ENCODE peak calls at places on chromosomes 16 and 17, in five cellular contexts. U, H, V, T and O are unnamed samples. For H3K4me1, the result is how much of the 10 kb centered on the place peaks cover.

GRCh38 chr17:56756536-56756935 is 77.2 kb downstream of the C17orf67 start:
- DNase-seq in T (no peak), V (no peak), H (peak), U (no peak), O (no peak)

GRCh38 chr16:31130899-31131298 is 4.6 kb downstream of the PRSS8 start:
- DNase-seq in T (no peak), U (no peak), H (peak), V (no peak), O (no peak)

GRCh38 chr16:66857437-66857836 is 13.2 kb downstream of the CA7 start:
- DNase-seq in H (no peak), T (no peak), U (no peak), V (no peak), O (no peak)

GRCh38 chr16:2206780-2207433 is 1.7 kb downstream of the MLST8 start:
- DNase-seq in U (no peak), V (no peak), T (no peak), H (no peak), O (no peak)

GRCh38 chr16:52993179-52993578 is 59.5 kb downstream of the CHD9NB start:
- DNase-seq in H (no peak), T (peak), U (no peak), V (no peak), O (no peak)

GRCh38 chr17:65173284-65173793 is 36.2 kb downstream of the RGS9 start:
- DNase-seq in V (no peak), T (no peak), H (peak), U (peak), O (no peak)

GRCh38 chr17:17568772-17569195 is 22.7 kb downstream of the PEMT start:
- DNase-seq in V (peak), T (peak), H (peak), U (peak), O (no peak)

GRCh38 chr17:565506-565905 is 149.1 kb downstream of the VPS53 start:
- DNase-seq in V (no peak), T (no peak), H (no peak), U (no peak), O (no peak)

GRCh38 chr17:28379814-28380571 is 8.5 kb downstream of the SARM1 start:
- DNase-seq in U (no peak), H (peak), V (no peak), T (no peak), O (no peak)

GRCh38 chr16:78665373-78665772 is 565.9 kb downstream of the WWOX start:
- DNase-seq in H (peak), T (no peak), U (no peak), V (no peak), O (no peak)

GRCh38 chr16:76661691-76662090 is 384.5 kb downstream of the CNTNAP4 start:
- DNase-seq in T (no peak), U (no peak), V (no peak), H (no peak), O (no peak)

GRCh38 chr17:32152130-32152529 is 9.8 kb downstream of the RHOT1 start:
- DNase-seq in H (peak), T (no peak), V (peak), U (no peak), O (no peak)

GRCh38 chr17:9291912-9292562 is 270.7 kb downstream of the NTN1 start:
- DNase-seq in H (peak), V (peak), U (peak), T (no peak), O (no peak)

GRCh38 chr17:4738136-4739121 is 1.2 kb upstream of the ZMYND15 start:
- DNase-seq in V (no peak), T (no peak), U (no peak), H (peak), O (no peak)

GRCh38 chr16:47018223-47018891 is 44.9 kb upstream of the DNAJA2 start:
- DNase-seq in T (no peak), U (no peak), H (peak), V (peak), O (no peak)

GRCh38 chr17:50627386-50627781 is 7.3 kb upstream of the ABCC3 start:
- DNase-seq in U (no peak), V (no peak), H (no peak), T (no peak), O (no peak)

GRCh38 chr17:50626037-50626574 is 8.6 kb upstream of the ABCC3 start:
- DNase-seq in H (peak), V (no peak), T (peak), U (peak), O (no peak)

GRCh38 chr17:50627782-50628601 is 6.7 kb upstream of the ABCC3 start:
- DNase-seq in V (peak), T (no peak), U (no peak), H (peak), O (no peak)

GRCh38 chr17:50624321-50624935 is 10.3 kb upstream of the ABCC3 start:
- DNase-seq in U (no peak), H (no peak), T (no peak), V (no peak), O (no peak)

DNA sequence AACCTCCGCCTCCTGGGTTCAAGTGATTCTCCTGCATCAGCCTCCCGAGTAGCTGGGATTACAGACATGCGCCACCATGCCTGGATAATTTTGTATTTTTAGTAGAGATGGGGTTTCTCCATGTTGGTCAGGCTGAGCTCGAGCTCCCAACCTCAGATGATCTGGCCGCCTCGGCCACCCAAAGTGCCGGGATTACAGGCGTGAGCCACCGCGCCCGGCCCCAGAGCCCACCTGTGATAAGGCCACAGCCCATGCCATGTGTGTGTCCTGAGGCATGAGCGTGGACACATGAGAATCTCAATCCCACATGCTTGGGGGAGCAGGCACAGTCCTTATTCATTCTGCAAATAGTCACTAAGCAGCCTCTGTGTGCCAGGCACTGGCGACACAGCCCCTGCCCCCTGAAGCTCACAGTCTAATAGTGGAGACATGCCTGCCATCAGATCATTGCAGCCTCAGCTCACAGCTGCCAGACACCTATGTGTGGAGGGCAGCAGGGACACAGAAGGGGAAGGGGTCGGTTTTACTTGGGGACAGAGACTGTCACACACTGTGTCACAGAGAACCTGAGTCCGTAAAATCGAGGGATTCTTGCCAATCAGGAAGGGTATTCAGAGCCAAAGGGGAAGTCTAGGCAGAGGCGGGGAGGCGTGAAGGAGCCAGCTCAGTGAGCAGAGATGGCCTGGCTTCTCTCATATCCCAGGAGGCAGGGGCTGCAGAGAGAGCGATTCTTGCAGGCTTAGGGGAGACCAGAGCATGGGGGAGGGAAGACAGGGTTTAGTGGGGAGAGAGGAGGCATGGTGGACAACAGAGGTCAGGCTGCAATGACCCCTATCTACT is 9.4 kb upstream of the ABCC3 start:
- DNase-seq in U (no peak), H (no peak), V (no peak), T (no peak), O (no peak)
- H3K4me1 ChIP-seq in U (under half), H (under half), V (under half), T (under half), O (under half)

DNA sequence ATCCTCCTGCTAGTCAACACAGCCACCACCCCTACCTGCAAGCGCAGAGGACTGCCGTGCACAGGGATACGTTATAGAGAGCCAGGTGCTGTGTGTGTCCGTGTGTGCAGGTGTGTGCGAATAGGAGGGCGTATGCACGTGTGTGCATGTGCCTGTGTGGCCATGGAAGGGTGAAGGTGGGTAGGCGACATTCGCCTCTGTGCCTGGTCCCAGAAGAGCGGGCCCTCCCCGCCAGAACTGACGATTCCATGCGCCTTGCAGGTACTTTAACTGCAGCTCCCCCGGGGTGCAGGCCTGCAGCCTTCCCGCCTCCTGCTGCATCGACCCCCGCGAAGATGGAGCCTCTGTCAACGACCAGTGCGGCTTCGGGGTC is 8.7 kb downstream of the PDE6G start:
- DNase-seq in U (no peak), T (no peak), V (no peak), H (no peak), O (no peak)
- H3K4me1 ChIP-seq in U (under half), T (under half), V (under half), H (under half), O (under half)

GRCh38 chr16:3876160-3876559 is 4.4 kb downstream of the CREBBP start:
- DNase-seq in V (no peak), H (no peak), T (no peak), U (no peak), O (no peak)

GRCh38 chr16:3874242-3874641 is 6.3 kb downstream of the CREBBP start:
- DNase-seq in T (no peak), U (no peak), H (no peak), V (no peak), O (no peak)

GRCh38 chr16:3873482-3874173 is 6.9 kb downstream of the CREBBP start:
- DNase-seq in U (no peak), H (no peak), T (no peak), V (no peak), O (no peak)

GRCh38 chr16:3876695-3877094 is 3.8 kb downstream of the CREBBP start:
- DNase-seq in H (no peak), V (no peak), U (no peak), T (no peak), O (no peak)

GRCh38 chr16:3874794-3875692 is 5.5 kb downstream of the CREBBP start:
- DNase-seq in V (no peak), U (no peak), H (no peak), T (no peak), O (no peak)
- H3K4me1 ChIP-seq in V (under half), U (half or more), H (half or more), T (under half), O (half or more)

DNA sequence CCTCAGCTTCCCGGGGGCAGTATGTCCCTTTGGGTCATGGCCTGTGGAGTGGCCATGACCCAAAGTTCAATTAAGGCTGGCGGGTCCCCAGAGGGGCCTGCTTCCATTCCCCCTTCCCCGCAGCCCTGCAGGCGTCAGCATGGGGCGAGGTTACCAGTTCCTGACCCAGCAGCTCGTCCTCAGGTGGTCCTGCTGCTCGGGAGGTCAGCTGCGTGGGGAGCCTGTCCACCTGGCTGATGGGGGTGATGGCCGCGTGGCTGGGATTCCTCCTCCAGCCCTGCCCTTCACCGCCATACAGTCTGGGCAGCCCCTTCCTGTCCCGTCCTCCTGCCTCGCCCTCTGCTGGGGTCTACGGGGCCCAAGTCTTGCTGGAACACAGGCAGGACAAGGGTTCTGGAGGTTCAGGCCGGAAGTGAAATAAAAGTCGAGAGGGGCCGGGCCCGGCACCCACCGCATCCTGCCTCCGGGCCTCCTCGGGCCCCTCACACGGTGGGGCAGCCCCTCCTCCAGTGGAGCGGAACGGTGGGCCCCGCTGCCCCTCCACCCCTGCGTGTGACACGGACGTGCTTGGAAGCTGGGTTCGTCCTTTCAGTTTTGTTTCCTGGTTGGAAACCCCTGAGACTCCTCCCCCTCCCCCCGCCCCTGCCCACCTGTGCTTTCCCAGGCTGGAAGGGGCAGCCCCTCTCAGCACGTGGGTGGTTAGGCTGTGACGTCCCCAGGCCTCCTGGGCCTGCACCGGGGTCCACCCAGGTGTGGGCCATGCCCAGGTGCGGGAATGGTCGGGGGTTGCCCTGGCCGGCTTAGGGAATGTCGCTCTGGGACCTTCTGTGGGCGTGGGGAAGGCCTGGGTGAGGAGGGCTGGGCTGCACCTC is 6.8 kb downstream of the UBALD2 start:
- DNase-seq in H (no peak), V (peak), T (no peak), U (no peak), O (no peak)
- H3K4me1 ChIP-seq in H (under half), V (under half), T (under half), U (half or more), O (half or more)

GRCh38 chr17:46135879-46136562 is 57.2 kb downstream of the KANSL1 start:
- DNase-seq in T (no peak), V (no peak), H (no peak), U (no peak), O (no peak)

GRCh38 chr17:46136820-46137219 is 56.4 kb downstream of the KANSL1 start:
- DNase-seq in T (no peak), H (no peak), U (no peak), V (no peak), O (no peak)

GRCh38 chr17:46140645-46141197 is 52.5 kb downstream of the KANSL1 start:
- DNase-seq in V (no peak), H (no peak), T (no peak), U (no peak), O (no peak)

GRCh38 chr17:46139365-46140210 is 53.6 kb downstream of the KANSL1 start:
- DNase-seq in T (no peak), U (no peak), V (no peak), H (no peak), O (no peak)

DNA sequence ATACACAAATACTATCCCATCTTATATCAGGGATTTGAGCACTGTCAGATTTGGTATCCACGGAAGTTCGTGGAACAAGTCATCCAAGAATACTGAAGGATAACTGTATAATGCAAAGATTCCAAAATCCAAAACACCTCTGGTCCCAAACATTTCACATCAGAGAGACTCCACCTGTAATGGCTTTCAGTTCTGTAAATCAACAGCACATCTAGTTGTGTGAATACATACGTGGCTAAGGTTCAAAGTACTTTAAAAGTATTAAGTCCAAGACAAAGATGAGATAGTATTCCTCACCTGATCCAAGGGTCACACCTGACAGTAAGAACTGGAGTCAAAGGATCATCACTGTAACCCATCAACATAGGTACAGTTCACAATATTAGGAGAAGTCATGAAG is 54.8 kb downstream of the KANSL1 start:
- DNase-seq in T (no peak), H (peak), V (no peak), U (no peak), O (no peak)
- H3K4me1 ChIP-seq in T (under half), H (under half), V (under half), U (half or more), O (under half)

GRCh38 chr16:57807968-57808528 is 5.8 kb upstream of the KIFC3 start:
- DNase-seq in U (peak), H (peak), V (peak), T (no peak), O (no peak)

GRCh38 chr16:57809276-57809793 is 7.0 kb upstream of the KIFC3 start:
- DNase-seq in H (no peak), V (no peak), U (no peak), T (no peak), O (no peak)

GRCh38 chr16:57809843-57810196 is 7.5 kb upstream of the KIFC3 start:
- DNase-seq in T (no peak), H (no peak), V (no peak), U (no peak), O (no peak)

GRCh38 chr16:57807252-57807967 is 5.1 kb upstream of the KIFC3 start:
- DNase-seq in T (no peak), U (no peak), V (no peak), H (no peak), O (no peak)

GRCh38 chr16:57808589-57808988 is 6.3 kb upstream of the KIFC3 start:
- DNase-seq in T (no peak), U (no peak), V (no peak), H (no peak), O (no peak)
- H3K4me1 ChIP-seq in T (under half), U (half or more), V (under half), H (under half), O (half or more)